ENCODE peak calls at places on chromosome 4, in six cellular contexts. J is CD8-positive, alpha-beta memory T cell; L is GM23338; G is lower lobe of right lung; U is ovary; F is endodermal cell. R is an unnamed sample.

GRCh38 chr4:153025402-153025801 is 89.3 kb downstream of the FHDC1 start:
- DNase-seq in J (no peak), L (no peak), G (no peak), U (no peak), F (no peak), R (no peak)

GRCh38 chr4:104486702-104487101 is 8.0 kb downstream of the CXXC4 start:
- DNase-seq in J (no peak), L (no peak), G (no peak), U (no peak), F (no peak), R (no peak)

GRCh38 chr4:87073570-87074470 is 139.0 kb downstream of the AFF1 start:
- DNase-seq in J (peak; percentile 50), L (no peak), G (peak; percentile 65), U (no peak), F (no peak), R (peak; percentile 62)

GRCh38 chr4:3196670-3197359 is 52.1 kb upstream of the MSANTD1 start:
- DNase-seq in J (peak; percentile 24), L (no peak), G (no peak), U (no peak), F (peak; percentile 32), R (no peak)

GRCh38 chr4:108049406-108049805 is 59.7 kb downstream of the HADH start:
- DNase-seq in J (peak; percentile 31), L (no peak), G (no peak), U (no peak), F (no peak), R (no peak)

GRCh38 chr4:185520119-185520518 is 15.2 kb downstream of the PDLIM3 start:
- DNase-seq in J (no peak), L (no peak), G (no peak), U (no peak), F (no peak), R (no peak)

GRCh38 chr4:167918077-167918476 is 174.3 kb upstream of the ANXA10 start:
- DNase-seq in J (no peak), L (no peak), G (no peak), U (no peak), F (no peak), R (no peak)

GRCh38 chr4:79763486-79764075 is 309.4 kb downstream of the ANTXR2 start:
- DNase-seq in J (no peak), L (peak; percentile 18), G (no peak), U (no peak), F (peak; percentile 51), R (no peak)

GRCh38 chr4:41483771-41484170 is 54.2 kb upstream of the LIMCH1 start:
- DNase-seq in J (no peak), L (no peak), G (no peak), U (no peak), F (no peak), R (no peak)
- H3K4me1 ChIP-seq in J (no peaks in the 10 kb centered on the region), L (no peaks in the 10 kb centered on the region), G (peaks cover 18% of the 10 kb centered on the region), U (no peaks in the 10 kb centered on the region), F (peaks cover 5% of the 10 kb centered on the region), R (no peaks in the 10 kb centered on the region)

DNA sequence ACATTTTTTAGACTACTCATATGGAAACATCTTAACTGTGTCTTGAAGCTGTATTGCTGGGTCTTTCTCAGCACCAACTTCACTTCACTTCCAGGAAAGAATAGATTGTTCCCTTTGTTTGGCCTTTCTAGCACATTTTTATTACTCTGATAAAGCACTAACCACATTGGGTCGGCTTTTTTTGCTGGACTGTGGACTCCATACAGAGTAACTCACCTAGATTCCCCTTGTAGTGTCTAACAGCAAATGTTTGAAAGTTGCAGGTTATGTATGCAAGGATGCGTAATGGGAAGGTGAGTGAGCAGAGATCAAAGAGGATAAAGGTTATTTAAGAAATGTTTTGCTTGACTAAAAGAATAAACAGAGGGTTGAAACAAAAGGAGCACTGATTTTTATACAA is 101.2 kb downstream of the MMRN1 start:
- DNase-seq in J (no peak), L (no peak), G (no peak), U (no peak), F (no peak), R (no peak)
- H3K27ac ChIP-seq in J (no peak overlapping the region), L (no peak overlapping the region), G (no peak overlapping the region), U (no peak overlapping the region), F (no peak overlapping the region), R (no peak overlapping the region)

GRCh38 chr4:89300060-89300459 is 7.5 kb downstream of the GPRIN3 start:
- DNase-seq in J (no peak), L (no peak), G (no peak), U (no peak), F (no peak), R (no peak)
- H3K4me3 ChIP-seq in J (peak overlapping the region; percentile 42), L (no peak overlapping the region), G (no peak overlapping the region), U (no peak overlapping the region), F (no peak overlapping the region), R (no peak overlapping the region)

GRCh38 chr4:142347241-142347640 is 498.9 kb downstream of the INPP4B start:
- DNase-seq in J (no peak), L (no peak), G (no peak), U (no peak), F (no peak), R (no peak)
- H3K4me1 ChIP-seq in J (peaks cover 75% of the 10 kb centered on the region), L (no peaks in the 10 kb centered on the region), G (peaks cover 34% of the 10 kb centered on the region), U (peaks cover 3% of the 10 kb centered on the region), F (peaks cover 3% of the 10 kb centered on the region), R (no peaks in the 10 kb centered on the region)

GRCh38 chr4:76943129-76943620 is 6.4 kb upstream of the SEPTIN11 start:
- DNase-seq in J (no peak), L (no peak), G (no peak), U (no peak), F (no peak), R (no peak)
- H3K27ac ChIP-seq in J (no peak overlapping the region), L (no peak overlapping the region), G (no peak overlapping the region), U (no peak overlapping the region), F (no peak overlapping the region), R (no peak overlapping the region)

GRCh38 chr4:81235982-81236749 is 21.1 kb upstream of the PRKG2 start:
- DNase-seq in J (no peak), L (no peak), G (no peak), U (no peak), F (no peak), R (no peak)
- H3K4me3 ChIP-seq in J (no peak overlapping the region), L (no peak overlapping the region), G (no peak overlapping the region), U (no peak overlapping the region), F (no peak overlapping the region), R (no peak overlapping the region)

GRCh38 chr4:42787071-42787463 is 105.4 kb upstream of the GRXCR1 start:
- DNase-seq in J (no peak), L (no peak), G (no peak), U (no peak), F (no peak), R (no peak)
- H3K4me1 ChIP-seq in J (no peaks in the 10 kb centered on the region), L (peaks cover 11% of the 10 kb centered on the region), G (no peaks in the 10 kb centered on the region), U (no peaks in the 10 kb centered on the region), F (no peaks in the 10 kb centered on the region), R (no peaks in the 10 kb centered on the region)

DNA sequence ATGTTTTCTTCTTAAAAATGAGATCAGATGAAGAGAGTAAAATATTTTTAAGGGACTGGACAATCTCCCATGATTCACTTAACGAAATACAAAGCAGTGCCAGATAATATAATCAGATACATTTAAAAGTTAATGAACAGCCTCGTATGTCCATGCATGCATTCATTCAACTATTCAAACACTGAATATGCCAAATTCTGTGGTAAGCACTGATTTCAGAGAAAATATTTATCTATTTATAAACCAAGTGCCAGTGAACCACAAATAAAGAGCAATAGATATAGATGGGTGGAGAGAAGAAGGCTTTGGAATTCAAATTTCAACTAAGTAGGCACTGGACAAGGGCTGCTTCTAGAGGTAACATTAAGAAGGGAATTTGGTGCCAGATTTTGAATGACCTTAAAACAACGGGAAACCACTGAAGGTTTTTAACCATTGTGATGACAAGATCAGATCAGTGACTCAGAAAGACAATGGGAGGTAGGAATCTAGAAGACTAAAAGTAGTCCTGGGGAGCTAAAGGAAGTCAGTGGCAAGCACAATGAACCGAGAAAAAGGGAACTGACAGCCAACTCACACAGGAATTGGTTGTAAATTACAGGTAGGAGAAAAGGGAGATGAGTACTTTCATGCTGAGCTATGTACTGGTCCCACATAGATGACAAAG is 14.2 kb downstream of the ELOVL6 start:
- DNase-seq in J (no peak), L (peak; percentile 71), G (no peak), U (no peak), F (peak; percentile 60), R (no peak)
- H3K27ac ChIP-seq in J (no peak overlapping the region), L (peak overlapping the region; percentile 11), G (no peak overlapping the region), U (no peak overlapping the region), F (peak overlapping the region; percentile 7), R (no peak overlapping the region)